ENCODE peak calls at places on chromosomes 7 and 10, in eight cellular contexts. K, X, S, J, I, V, M and P are unnamed samples.
A peak's percentile ranks its signal among the peaks of the same experiment; 100 is the strongest.

GRCh38 chr10:126090911-126091728 is 194.8 kb downstream of the FANK1 start:
- DNase-seq in K (peak; percentile 96), X (no peak), S (no peak), J (peak; percentile 72), I (peak; percentile 93), V (peak; percentile 89), M (no peak), P (peak; percentile 98)

GRCh38 chr10:15200626-15201025 is 32.1 kb upstream of the NMT2 start:
- DNase-seq in K (peak; percentile 97), X (no peak), S (no peak), J (no peak), I (peak; percentile 82), V (peak; percentile 93), M (peak; percentile 33), P (peak; percentile 89)

GRCh38 chr7:123624527-123625183 is 23.0 kb downstream of the ASB15 start:
- DNase-seq in K (peak; percentile 16), X (peak; percentile 9), S (peak; percentile 80), J (no peak), I (no peak), V (no peak), M (no peak), P (peak; percentile 41)

GRCh38 chr10:66783296-66783695 is 142.5 kb upstream of the LRRTM3 start:
- DNase-seq in K (peak; percentile 40), X (no peak), S (no peak), J (no peak), I (peak; percentile 55), V (no peak), M (no peak), P (peak; percentile 26)

GRCh38 chr10:33309410-33309809 is 25.1 kb downstream of the NRP1 start:
- DNase-seq in K (no peak), X (no peak), S (no peak), J (no peak), I (no peak), V (no peak), M (no peak), P (no peak)

GRCh38 chr7:128827248-128827958 is 2.8 kb upstream of the FLNC start:
- DNase-seq in K (peak; percentile 18), X (no peak), S (no peak), J (peak; percentile 55), I (peak; percentile 83), V (peak; percentile 74), M (no peak), P (peak; percentile 32)

GRCh38 chr10:10552948-10553347 is 464.7 kb upstream of the CELF2 start:
- DNase-seq in K (no peak), X (no peak), S (no peak), J (no peak), I (no peak), V (no peak), M (no peak), P (no peak)

GRCh38 chr7:130669051-130669700 is 628 bp upstream of the COPG2 start:
- DNase-seq in K (no peak), X (no peak), S (no peak), J (no peak), I (no peak), V (no peak), M (no peak), P (peak; percentile 15)

GRCh38 chr7:80413395-80413955 is 98.4 kb downstream of the GNAT3 start:
- DNase-seq in K (no peak), X (no peak), S (no peak), J (no peak), I (no peak), V (no peak), M (no peak), P (no peak)

GRCh38 chr10:68127995-68128394 is 18.7 kb downstream of the MYPN start:
- DNase-seq in K (no peak), X (no peak), S (no peak), J (no peak), I (no peak), V (no peak), M (no peak), P (no peak)

GRCh38 chr10:92567952-92568600 is 5.8 kb downstream of the IDE start:
- DNase-seq in K (peak; percentile 87), X (no peak), S (no peak), J (no peak), I (peak; percentile 68), V (no peak), M (no peak), P (peak; percentile 82)